ENCODE peak calls at places on chromosomes 12 and 14, in five cellular contexts. H, Y, C, W and G are unnamed samples.

GRCh38 chr12:70045036-70045435 is 198.2 kb upstream of the CNOT2 start:
- DNase-seq in H (no peak), Y (peak), C (no peak), W (no peak), G (peak)

GRCh38 chr12:8784464-8784863 is 38.0 kb upstream of the A2ML1 start:
- DNase-seq in H (no peak), Y (peak), C (no peak), W (no peak), G (no peak)

GRCh38 chr12:51898937-51899336 is 8.4 kb upstream of the ACVRL1 start:
- DNase-seq in H (no peak), Y (peak), C (no peak), W (no peak), G (no peak)

GRCh38 chr14:67167420-67168109 is 21.7 kb upstream of the GARIN2 start:
- DNase-seq in H (no peak), Y (no peak), C (no peak), W (no peak), G (peak)

GRCh38 chr12:59812716-59813115 is 216.9 kb downstream of the SLC16A7 start:
- DNase-seq in H (no peak), Y (no peak), C (no peak), W (no peak), G (no peak)

GRCh38 chr14:100532916-100533630 is 54.1 kb downstream of the BEGAIN start:
- DNase-seq in H (no peak), Y (peak), C (peak), W (no peak), G (peak)

GRCh38 chr12:26226629-26227375 is 31.4 kb downstream of the SSPN start:
- DNase-seq in H (no peak), Y (peak), C (peak), W (peak), G (no peak)

GRCh38 chr14:38210587-38211257 is 3.0 kb downstream of the SSTR1 start:
- DNase-seq in H (no peak), Y (peak), C (peak), W (no peak), G (peak)

GRCh38 chr14:21063479-21063878 is 5.9 kb downstream of the RNASE8 start:
- DNase-seq in H (no peak), Y (peak), C (no peak), W (peak), G (peak)

GRCh38 chr14:58215191-58215914 is 15.4 kb downstream of the ACTR10 start:
- DNase-seq in H (no peak), Y (no peak), C (no peak), W (no peak), G (no peak)

GRCh38 chr14:64708148-64709004 is 4.2 kb downstream of the PLEKHG3 start:
- DNase-seq in H (no peak), Y (no peak), C (peak), W (no peak), G (no peak)

GRCh38 chr12:4961311-4961710 is 51.6 kb downstream of the KCNA1 start:
- DNase-seq in H (no peak), Y (no peak), C (no peak), W (no peak), G (no peak)

GRCh38 chr12:42213954-42214426 is 24.1 kb downstream of the YAF2 start:
- DNase-seq in H (no peak), Y (peak), C (no peak), W (peak), G (peak)

GRCh38 chr12:117045175-117045997 is 53.8 kb downstream of the TESC start:
- DNase-seq in H (no peak), Y (no peak), C (no peak), W (no peak), G (no peak)
- TF ChIP-seq CTCF in H (no peak), Y (no peak), C (no peak), W (no peak), G (no peak)

GRCh38 chr12:53727310-53728041 is at the start of gene CALCOCO1:
- DNase-seq in H (peak), Y (peak), C (peak), W (peak), G (peak)

GRCh38 chr12:53729659-53730058 is 2.4 kb upstream of the CALCOCO1 start:
- DNase-seq in H (no peak), Y (no peak), C (no peak), W (no peak), G (no peak)

GRCh38 chr12:53726946-53727309 is 324 bp downstream of the CALCOCO1 start:
- DNase-seq in H (no peak), Y (peak), C (no peak), W (peak), G (peak)

GRCh38 chr12:53726342-53726741 is 910 bp downstream of the CALCOCO1 start:
- DNase-seq in H (no peak), Y (no peak), C (no peak), W (no peak), G (no peak)

DNA sequence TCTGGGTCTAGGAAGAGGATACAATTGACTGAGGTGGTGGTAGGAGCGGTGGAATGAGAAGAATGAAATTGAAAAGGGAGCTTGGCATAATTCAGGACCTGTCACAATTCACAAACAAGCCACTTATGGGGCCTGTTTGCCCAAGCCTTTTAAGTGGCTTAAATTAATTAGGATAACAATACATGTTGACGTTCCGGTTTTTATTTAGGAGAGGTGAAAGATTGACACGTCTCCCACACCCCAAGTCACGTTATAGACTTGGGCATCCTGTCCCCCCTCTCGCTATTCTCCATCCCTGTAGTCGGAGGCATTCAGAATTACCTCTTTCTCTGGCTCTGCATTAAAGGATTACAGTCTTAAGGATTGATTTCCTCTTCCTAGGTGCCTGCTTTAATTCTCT is 954 bp upstream of the CALCOCO1 start:
- DNase-seq in H (no peak), Y (no peak), C (no peak), W (no peak), G (no peak)
- H3K4me3 ChIP-seq in H (no peak), Y (no peak), C (no peak), W (no peak), G (no peak)

GRCh38 chr12:94099191-94099983 is 49.0 kb upstream of the PLXNC1 start:
- DNase-seq in H (peak), Y (peak), C (no peak), W (no peak), G (no peak)

GRCh38 chr12:94103986-94104385 is 44.4 kb upstream of the PLXNC1 start:
- DNase-seq in H (no peak), Y (no peak), C (no peak), W (peak), G (no peak)

GRCh38 chr12:94101902-94102660 is 46.3 kb upstream of the PLXNC1 start:
- DNase-seq in H (peak), Y (peak), C (peak), W (peak), G (peak)

GRCh38 chr12:94100254-94100653 is 48.1 kb upstream of the PLXNC1 start:
- DNase-seq in H (peak), Y (peak), C (no peak), W (no peak), G (peak)

DNA sequence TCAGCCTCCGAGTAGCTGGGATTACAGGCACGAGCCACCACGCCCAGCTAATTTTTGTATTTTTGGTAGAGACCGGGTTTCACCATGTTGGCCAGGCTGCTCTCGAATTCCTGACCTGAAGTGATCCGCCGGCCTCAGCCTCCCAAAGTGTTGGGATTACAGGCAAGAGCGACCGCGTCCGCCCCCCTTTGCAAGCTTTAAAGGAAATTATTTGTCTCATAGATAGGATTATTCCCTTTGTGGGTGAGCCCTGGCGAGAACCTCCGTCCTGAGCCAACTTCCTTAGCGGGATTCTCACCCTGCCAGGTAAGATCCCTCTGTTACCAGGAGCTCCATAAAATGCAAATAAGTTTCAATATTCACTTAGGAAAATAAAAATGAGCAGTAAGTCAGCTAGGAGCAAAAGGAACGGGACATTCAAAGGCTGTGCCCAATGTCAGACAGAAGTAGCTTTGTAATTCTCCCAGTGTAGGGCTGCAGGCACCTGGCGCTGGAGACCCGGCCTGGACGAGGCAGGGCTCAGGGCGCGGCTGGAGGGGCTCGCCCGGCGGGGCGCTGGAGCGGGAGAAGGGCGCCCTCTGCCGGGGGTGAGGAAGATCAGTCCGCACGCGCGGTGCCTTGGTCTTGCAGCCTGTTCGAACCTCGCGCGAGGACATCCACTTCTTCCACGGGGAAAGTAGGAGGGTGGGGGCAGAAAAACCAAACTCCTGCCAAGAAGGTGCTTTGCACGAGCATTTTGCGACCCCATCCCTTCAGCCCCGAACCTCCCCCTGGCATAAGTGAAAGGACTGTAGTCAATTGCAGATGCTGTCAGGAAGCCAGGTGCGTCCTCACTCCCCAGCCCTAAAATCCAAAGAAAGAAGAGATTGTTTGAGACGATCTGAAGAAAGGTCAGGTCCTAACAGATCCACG is 47.1 kb upstream of the PLXNC1 start:
- DNase-seq in H (no peak), Y (peak), C (peak), W (peak), G (peak)
- TF ChIP-seq CTCF in H (peak), Y (peak), C (peak), W (peak), G (peak)

GRCh38 chr14:77032854-77033621 is 4.5 kb upstream of the IRF2BPL start:
- DNase-seq in H (peak), Y (peak), C (peak), W (peak), G (peak)

GRCh38 chr14:77033622-77034521 is 5.4 kb upstream of the IRF2BPL start:
- DNase-seq in H (no peak), Y (peak), C (peak), W (peak), G (peak)

GRCh38 chr14:77031680-77032482 is 3.4 kb upstream of the IRF2BPL start:
- DNase-seq in H (no peak), Y (peak), C (no peak), W (peak), G (peak)

GRCh38 chr14:77035267-77035666 is 6.8 kb upstream of the IRF2BPL start:
- DNase-seq in H (no peak), Y (no peak), C (no peak), W (no peak), G (no peak)

DNA sequence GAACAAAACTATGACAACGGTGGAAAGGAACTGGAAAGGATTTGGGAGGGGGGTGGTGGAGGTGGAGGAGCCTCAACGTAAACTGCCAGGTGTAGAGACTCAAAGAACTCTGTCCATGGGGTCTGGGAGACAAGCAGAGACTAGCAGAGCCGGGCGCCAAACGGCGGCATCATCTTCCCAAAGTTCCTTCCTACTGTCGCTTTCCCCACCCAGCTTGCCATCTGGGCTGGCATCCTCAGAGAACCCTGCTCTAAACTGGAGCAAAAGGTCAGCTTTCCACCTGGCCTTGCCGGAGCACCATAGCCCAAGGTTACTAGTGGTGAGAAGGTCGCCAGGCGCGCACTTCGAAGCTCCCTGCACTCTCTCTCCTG is 4.0 kb upstream of the IRF2BPL start:
- DNase-seq in H (no peak), Y (no peak), C (no peak), W (no peak), G (no peak)
- H3K4me3 ChIP-seq in H (peak), Y (peak), C (peak), W (peak), G (peak)

GRCh38 chr14:53183611-53184010 is 30.5 kb upstream of the DDHD1 start:
- DNase-seq in H (peak), Y (no peak), C (no peak), W (no peak), G (peak)

GRCh38 chr14:53186532-53186931 is 33.4 kb upstream of the DDHD1 start:
- DNase-seq in H (no peak), Y (no peak), C (no peak), W (no peak), G (no peak)

GRCh38 chr14:53183071-53183470 is 29.9 kb upstream of the DDHD1 start:
- DNase-seq in H (no peak), Y (no peak), C (no peak), W (no peak), G (no peak)

GRCh38 chr14:53174918-53175317 is 21.8 kb upstream of the DDHD1 start:
- DNase-seq in H (no peak), Y (no peak), C (no peak), W (no peak), G (no peak)

DNA sequence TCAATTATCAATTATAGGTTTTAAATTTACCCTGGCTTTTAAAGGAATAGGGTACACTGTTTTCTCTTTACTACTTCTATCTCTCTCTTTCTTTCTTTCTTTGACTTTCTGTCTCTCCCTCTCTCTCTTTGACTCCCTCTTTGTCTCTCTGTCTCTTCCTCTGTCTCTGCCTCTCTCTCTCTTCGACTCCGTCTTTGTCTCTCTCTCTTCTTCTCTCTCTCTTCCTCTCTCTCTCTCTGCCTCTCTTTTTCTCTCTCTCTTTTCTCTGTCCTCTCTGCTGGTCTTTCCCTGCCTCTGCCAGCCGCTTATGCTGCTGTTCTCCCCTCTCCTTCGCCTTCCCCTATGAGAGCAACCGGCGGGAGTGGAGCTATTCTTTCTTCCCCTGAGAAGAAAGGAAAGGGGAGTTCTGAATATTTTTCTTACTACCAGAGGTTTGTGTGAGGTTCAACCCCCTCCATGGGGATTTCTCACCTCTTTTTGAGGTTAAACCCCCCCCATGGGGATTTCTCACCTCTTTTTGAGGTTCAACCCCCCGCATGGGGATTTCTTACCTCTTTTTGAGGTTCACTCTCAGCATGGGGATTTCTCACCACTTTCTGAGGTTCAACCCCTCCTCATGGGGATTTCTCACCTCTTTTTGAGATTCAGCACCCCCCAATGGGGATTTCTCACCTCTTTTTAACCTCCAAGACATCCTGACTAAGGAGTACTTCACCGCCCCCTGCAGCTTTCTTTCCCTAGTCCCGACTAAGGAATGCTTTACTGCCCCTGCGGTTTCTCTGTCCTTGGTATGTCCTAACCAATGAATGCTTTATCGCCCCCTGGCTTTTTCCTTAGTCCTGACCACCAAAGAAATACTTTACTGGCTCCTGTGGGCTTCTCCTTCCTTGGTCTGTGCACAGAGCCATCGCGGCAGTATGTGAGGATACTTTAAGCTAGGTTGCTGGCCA is 27.4 kb upstream of the DDHD1 start:
- DNase-seq in H (peak), Y (peak), C (no peak), W (peak), G (peak)
- TF ChIP-seq CTCF in H (peak), Y (peak), C (no peak), W (no peak), G (peak)

GRCh38 chr12:3034067-3034750 is 43.0 kb upstream of the TSPAN9 start:
- DNase-seq in H (peak), Y (peak), C (peak), W (peak), G (peak)
- H3K4me3 ChIP-seq in H (no peak), Y (no peak), C (no peak), W (no peak), G (no peak)

GRCh38 chr12:96064966-96065365 is 29.6 kb upstream of the LTA4H start:
- DNase-seq in H (no peak), Y (no peak), C (no peak), W (no peak), G (no peak)

GRCh38 chr12:96061323-96061722 is 25.9 kb upstream of the LTA4H start:
- DNase-seq in H (no peak), Y (no peak), C (no peak), W (no peak), G (no peak)

GRCh38 chr12:96061864-96062453 is 26.6 kb upstream of the LTA4H start:
- DNase-seq in H (peak), Y (peak), C (peak), W (peak), G (peak)

GRCh38 chr12:96064266-96064665 is 28.9 kb upstream of the LTA4H start:
- DNase-seq in H (no peak), Y (no peak), C (no peak), W (no peak), G (no peak)

GRCh38 chr12:96063046-96063445 is 27.7 kb upstream of the LTA4H start:
- DNase-seq in H (no peak), Y (peak), C (no peak), W (no peak), G (peak)
- TF ChIP-seq CTCF in H (peak), Y (no peak), C (no peak), W (no peak), G (peak)